ENCODE peak calls at places on chromosomes 5 and 9, in seven cellular contexts. T is right atrium auricular region, J is psoas muscle, A is left lung, V is stomach, B is H1, X is IMR-90. N is an unnamed sample. For H3K36me3, the result is how much of the 10 kb centered on the place peaks cover.

GRCh38 chr5:179730852-179731251 is 1.8 kb upstream of the MAML1 start:
- DNase-seq in T (no peak), J (no peak), A (no peak), V (no peak), B (no peak), X (no peak), N (no peak)

GRCh38 chr9:124496075-124496893 is 10.9 kb downstream of the NR5A1 start:
- DNase-seq in T (no peak), J (no peak), A (no peak), V (no peak), B (no peak), X (no peak), N (peak)

GRCh38 chr9:7783635-7784063 is 15.9 kb downstream of the DMAC1 start:
- DNase-seq in T (no peak), J (no peak), A (no peak), V (no peak), B (no peak), X (no peak), N (no peak)

GRCh38 chr5:159104058-159104651 is 4.4 kb upstream of the EBF1 start:
- DNase-seq in T (no peak), J (peak), A (no peak), V (no peak), B (peak), X (peak), N (peak)

GRCh38 chr5:32225445-32225844 is 51.3 kb upstream of the GOLPH3 start:
- DNase-seq in T (no peak), J (no peak), A (no peak), V (no peak), B (no peak), X (peak), N (no peak)

GRCh38 chr9:137064027-137064879 is 6.1 kb downstream of the SAPCD2 start:
- DNase-seq in T (no peak), J (peak), A (no peak), V (peak), B (peak), X (no peak), N (peak)

GRCh38 chr9:90219548-90220118 is 423.0 kb downstream of the DIRAS2 start:
- DNase-seq in T (no peak), J (no peak), A (no peak), V (peak), B (peak), X (no peak), N (no peak)

GRCh38 chr5:10885026-10885425 is 124.0 kb upstream of the DAP start:
- DNase-seq in T (no peak), J (no peak), A (no peak), V (no peak), B (no peak), X (peak), N (no peak)

GRCh38 chr9:109052416-109052815 is 39.1 kb upstream of the CTNNAL1 start:
- DNase-seq in T (no peak), J (no peak), A (no peak), V (no peak), B (no peak), X (peak), N (peak)

GRCh38 chr5:35811108-35811741 is 45.5 kb upstream of the IL7R start:
- DNase-seq in T (no peak), J (no peak), A (no peak), V (no peak), B (no peak), X (peak), N (no peak)

GRCh38 chr5:127619908-127620479 is 28.9 kb upstream of the CTXN3 start:
- DNase-seq in T (no peak), J (no peak), A (no peak), V (no peak), B (peak), X (no peak), N (no peak)

GRCh38 chr5:51373880-51374523 is 9.2 kb upstream of the ISL1 start:
- DNase-seq in T (no peak), J (no peak), A (no peak), V (no peak), B (no peak), X (no peak), N (peak)

GRCh38 chr9:38638881-38639576 is 18.6 kb upstream of the ANKRD18A start:
- DNase-seq in T (no peak), J (no peak), A (no peak), V (no peak), B (no peak), X (no peak), N (no peak)

GRCh38 chr5:109989994-109990722 is 300.4 kb downstream of the MAN2A1 start:
- DNase-seq in T (no peak), J (no peak), A (no peak), V (no peak), B (no peak), X (no peak), N (no peak)

GRCh38 chr5:50463726-50464125 is 22.6 kb upstream of the EMB start:
- DNase-seq in T (no peak), J (no peak), A (no peak), V (no peak), B (no peak), X (no peak), N (no peak)

GRCh38 chr5:61330341-61330878 is 1.6 kb upstream of the ZSWIM6 start:
- DNase-seq in T (no peak), J (peak), A (no peak), V (no peak), B (peak), X (peak), N (peak)

GRCh38 chr9:94014845-94015244 is 59.7 kb upstream of the BARX1 start:
- DNase-seq in T (no peak), J (no peak), A (no peak), V (no peak), B (no peak), X (no peak), N (peak)

GRCh38 chr5:84131372-84131771 is 253.3 kb downstream of the EDIL3 start:
- DNase-seq in T (no peak), J (no peak), A (no peak), V (no peak), B (no peak), X (no peak), N (peak)

GRCh38 chr9:20788526-20789421 is 104.7 kb downstream of the FOCAD start:
- DNase-seq in T (no peak), J (no peak), A (no peak), V (no peak), B (no peak), X (no peak), N (peak)

DNA sequence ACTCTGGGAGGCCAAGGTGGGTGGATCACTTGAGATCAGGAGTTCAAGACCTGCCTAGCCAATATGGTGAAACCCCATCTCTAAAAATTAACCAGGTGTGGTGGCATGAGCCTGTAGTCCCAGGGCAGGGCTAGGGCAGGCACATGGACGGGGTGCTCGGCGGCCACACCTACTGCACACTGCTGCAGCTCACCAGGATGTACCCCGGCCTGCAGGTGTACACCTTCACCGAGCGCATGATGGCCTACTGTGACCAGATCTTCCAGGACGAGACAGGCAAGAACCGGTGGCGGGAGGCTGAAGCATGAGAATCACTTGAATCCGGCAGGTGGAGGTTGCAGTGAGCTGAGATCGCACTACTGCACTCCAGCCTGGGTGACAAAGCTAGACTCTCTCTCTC is 3.2 kb downstream of the ST6GALNAC4 start:
- DNase-seq in T (no peak), J (peak), A (no peak), V (no peak), B (no peak), X (no peak), N (no peak)
- H3K36me3 ChIP-seq in T (under half), J (under half), A (under half), V (half or more), B (under half), X (under half), N (under half)

GRCh38 chr9:114342755-114343440 is 13.2 kb downstream of the ORM2 start:
- DNase-seq in T (no peak), J (no peak), A (no peak), V (no peak), B (no peak), X (no peak), N (no peak)

GRCh38 chr9:114341152-114341830 is 11.6 kb downstream of the ORM2 start:
- DNase-seq in T (no peak), J (no peak), A (no peak), V (no peak), B (no peak), X (no peak), N (no peak)

GRCh38 chr9:114344188-114344566 is 14.5 kb downstream of the ORM2 start:
- DNase-seq in T (no peak), J (no peak), A (no peak), V (no peak), B (no peak), X (no peak), N (no peak)

GRCh38 chr9:114343471-114344187 is 14.0 kb downstream of the ORM2 start:
- DNase-seq in T (no peak), J (no peak), A (no peak), V (no peak), B (no peak), X (peak), N (no peak)

DNA sequence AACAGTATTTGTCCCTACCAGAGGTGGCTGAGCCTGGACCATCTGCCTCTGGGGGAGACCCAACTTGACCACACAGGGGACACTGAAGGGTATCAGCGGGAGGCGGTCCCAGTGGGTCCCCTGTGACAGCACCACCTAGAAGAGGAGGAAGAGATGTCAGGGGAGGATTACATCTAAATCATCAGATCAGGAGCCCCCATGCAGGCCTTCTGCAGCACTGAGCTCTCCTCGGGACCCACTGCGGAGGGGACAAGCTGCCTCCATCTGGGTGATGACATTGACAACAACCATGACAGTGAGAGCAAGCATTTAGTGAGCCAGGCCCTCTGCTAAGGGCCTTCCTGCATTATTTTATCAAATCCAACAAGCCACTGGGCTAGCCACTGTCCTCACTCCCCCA is 12.3 kb downstream of the ORM2 start:
- DNase-seq in T (no peak), J (no peak), A (no peak), V (no peak), B (no peak), X (no peak), N (no peak)
- H3K36me3 ChIP-seq in T (half or more), J (under half), A (half or more), V (half or more), B (half or more), X (half or more), N (under half)

DNA sequence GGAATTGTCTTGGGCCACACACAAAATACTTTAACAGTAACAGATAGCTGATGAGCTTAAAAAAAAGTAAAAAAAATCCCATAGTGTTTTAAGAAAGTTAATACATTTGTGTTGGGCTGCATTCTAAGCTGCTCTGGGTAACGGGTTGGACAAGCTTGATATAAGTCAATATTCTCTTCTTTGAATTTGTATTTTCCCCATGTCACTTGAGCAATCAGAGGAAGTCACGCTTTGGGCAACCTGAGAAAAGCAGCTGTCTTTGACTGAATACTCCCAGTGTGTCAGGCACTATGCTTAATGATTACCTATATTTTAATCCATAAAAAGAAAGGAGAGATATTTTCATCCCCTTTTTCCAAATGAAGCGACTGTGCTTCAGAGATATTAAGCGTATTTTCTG is 84.9 kb downstream of the ATP10B start:
- DNase-seq in T (no peak), J (no peak), A (no peak), V (no peak), B (no peak), X (no peak), N (no peak)
- H3K36me3 ChIP-seq in T (under half), J (under half), A (under half), V (under half), B (under half), X (under half), N (under half)

DNA sequence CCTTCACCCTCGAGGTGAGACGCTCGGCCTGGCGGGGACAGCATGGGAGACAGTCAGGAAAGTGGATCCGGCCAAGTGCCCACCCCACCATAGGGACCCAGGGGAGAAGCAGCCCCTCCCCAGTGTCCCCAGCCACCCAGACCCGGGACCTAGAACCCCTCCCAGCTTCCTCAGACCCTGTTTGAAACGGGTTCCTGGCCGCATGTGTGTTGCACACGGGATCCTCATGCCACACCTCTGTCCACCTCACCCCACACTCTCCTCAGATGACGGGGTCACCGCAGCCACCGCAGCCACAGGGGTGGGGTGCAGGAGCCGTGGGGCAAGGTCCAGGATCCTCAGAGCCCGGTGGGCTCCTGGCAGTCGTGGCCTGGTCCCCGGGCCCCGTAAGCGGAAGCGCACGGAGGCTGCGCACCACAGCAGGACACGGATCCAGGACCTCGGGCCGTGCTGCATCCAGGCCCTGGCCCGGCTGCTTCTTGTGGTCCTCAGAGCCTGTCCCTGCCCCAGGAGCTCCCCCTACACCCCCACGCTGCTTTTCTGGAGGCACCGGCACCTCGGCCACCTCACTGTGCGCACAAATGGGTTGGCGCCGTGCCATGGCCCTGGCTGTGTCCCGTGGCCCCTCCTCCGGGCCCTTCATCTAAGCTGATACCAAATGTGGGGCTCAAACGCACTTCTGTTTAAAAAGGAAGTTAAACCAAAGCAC is 15.3 kb downstream of the TERT start:
- DNase-seq in T (no peak), J (no peak), A (no peak), V (no peak), B (no peak), X (no peak), N (no peak)
- H3K36me3 ChIP-seq in T (under half), J (under half), A (under half), V (under half), B (under half), X (under half), N (under half)

GRCh38 chr5:131716650-131717049 is 80.2 kb downstream of the FNIP1 start:
- DNase-seq in T (no peak), J (no peak), A (no peak), V (no peak), B (no peak), X (no peak), N (no peak)
- H3K36me3 ChIP-seq in T (under half), J (under half), A (half or more), V (half or more), B (under half), X (under half), N (under half)

GRCh38 chr9:127848756-127849504 is 5.5 kb downstream of the ENG start:
- DNase-seq in T (no peak), J (no peak), A (no peak), V (no peak), B (no peak), X (no peak), N (no peak)
- H3K36me3 ChIP-seq in T (under half), J (under half), A (under half), V (under half), B (under half), X (under half), N (under half)

GRCh38 chr9:129479217-129480011 is 141.5 kb downstream of the C9orf50 start:
- DNase-seq in T (no peak), J (no peak), A (no peak), V (peak), B (no peak), X (no peak), N (no peak)
- H3K36me3 ChIP-seq in T (under half), J (under half), A (under half), V (under half), B (under half), X (under half), N (under half)